ENCODE peak calls at places on chromosomes 13 and 19, in four cellular contexts. I, H, V and M are unnamed samples.

GRCh38 chr13:97141564-97142005 is 80.5 kb upstream of the MBNL2 start:
- DNase-seq in I (peak; percentile 73), V (peak; percentile 65), H (peak; percentile 23), M (peak; percentile 56)

GRCh38 chr19:49983645-49984229 is 22.8 kb upstream of the SIGLEC11 start:
- DNase-seq in I (no peak), H (peak; percentile 19), V (peak; percentile 80), M (peak; percentile 67)

GRCh38 chr13:109427148-109427547 is 359.2 kb downstream of the IRS2 start:
- DNase-seq in I (no peak), V (no peak), H (no peak), M (no peak)

GRCh38 chr13:97257800-97258799 is 36.0 kb downstream of the MBNL2 start:
- DNase-seq in H (peak; percentile 37), V (peak; percentile 79), I (peak; percentile 83), M (no peak)

GRCh38 chr13:50149932-50150331 is 134.7 kb downstream of the KCNRG start:
- DNase-seq in H (no peak), I (no peak), V (no peak), M (peak; percentile 86)

GRCh38 chr13:94550030-94550738 is 45.8 kb downstream of the TGDS start:
- DNase-seq in I (no peak), V (peak; percentile 75), H (peak; percentile 4), M (peak; percentile 39)

GRCh38 chr13:78806457-78806856 is 147.5 kb upstream of the OBI1 start:
- DNase-seq in I (no peak), H (no peak), V (peak; percentile 67), M (no peak)

GRCh38 chr19:47032171-47032811 is 12.7 kb downstream of the NPAS1 start:
- DNase-seq in I (no peak), V (peak; percentile 94), H (no peak), M (peak; percentile 70)

GRCh38 chr19:10230155-10230903 is 802 bp downstream of the S1PR2 start:
- DNase-seq in V (peak; percentile 87), H (no peak), I (peak; percentile 80), M (peak; percentile 40)

GRCh38 chr13:112205990-112206389 is 139.0 kb downstream of the SOX1 start:
- DNase-seq in H (no peak), I (no peak), V (no peak), M (no peak)

GRCh38 chr19:53849237-53849676 is 18.4 kb upstream of the MYADM start:
- DNase-seq in I (no peak), H (no peak), V (no peak), M (no peak)

GRCh38 chr13:97223711-97224461 is 1.8 kb downstream of the MBNL2 start:
- DNase-seq in V (peak; percentile 67), H (no peak), I (peak; percentile 88), M (peak; percentile 42)

GRCh38 chr13:25722893-25723292 is 328.9 kb downstream of the SHISA2 start:
- DNase-seq in V (no peak), H (no peak), I (no peak), M (no peak)

GRCh38 chr19:38691938-38692457 is 44.5 kb downstream of the ACTN4 start:
- DNase-seq in V (no peak), H (no peak), I (peak; percentile 94), M (no peak)

GRCh38 chr13:37984357-37984756 is 114.8 kb upstream of the TRPC4 start:
- DNase-seq in I (no peak), H (no peak), V (peak; percentile 91), M (no peak)

GRCh38 chr13:68697551-68697950 is 1410.1 kb upstream of the ATXN8OS start:
- DNase-seq in H (no peak), I (no peak), V (no peak), M (no peak)

GRCh38 chr13:78194904-78195639 is 276.4 kb upstream of the EDNRB start:
- DNase-seq in H (no peak), V (peak; percentile 21), I (no peak), M (no peak)

GRCh38 chr19:571127-571974 is 1.0 kb upstream of the BSG start:
- DNase-seq in H (peak; percentile 25), I (no peak), V (peak; percentile 77), M (peak; percentile 43)

GRCh38 chr13:30884543-30884942 is 21.5 kb upstream of the MEDAG start:
- DNase-seq in I (no peak), H (no peak), V (peak; percentile 42), M (no peak)

GRCh38 chr19:49624967-49625910 is 14.7 kb downstream of the RRAS start:
- DNase-seq in I (no peak), V (no peak), H (no peak), M (no peak)

GRCh38 chr13:93151277-93151676 is 75.3 kb upstream of the GPC6 start:
- DNase-seq in I (no peak), V (no peak), H (no peak), M (no peak)

GRCh38 chr13:99922631-99923404 is 48.7 kb downstream of the ZIC5 start:
- DNase-seq in I (no peak), V (no peak), H (no peak), M (peak; percentile 78)

GRCh38 chr13:44160549-44161278 is 212.9 kb upstream of the SERP2 start:
- DNase-seq in V (no peak), H (no peak), I (peak; percentile 71), M (no peak)

GRCh38 chr19:48565090-48565489 is 13.1 kb downstream of the SULT2B1 start:
- DNase-seq in I (no peak), V (no peak), H (no peak), M (no peak)

GRCh38 chr13:61777902-61778301 is 362.3 kb upstream of the PCDH20 start:
- DNase-seq in V (no peak), I (no peak), H (no peak), M (no peak)
- TF ChIP-seq POLR2AphosphoS5 in V (no peak), I (no peak), H (no peak), M (no peak)

GRCh38 chr19:15324791-15325519 is 7.4 kb downstream of the BRD4 start:
- DNase-seq in V (no peak), H (no peak), I (no peak), M (peak; percentile 63)
- H3K4me3 ChIP-seq in V (no peak overlapping the region), H (no peak overlapping the region), I (no peak overlapping the region), M (no peak overlapping the region)

GRCh38 chr19:35059799-35060091 is 18.2 kb downstream of the HPN start:
- DNase-seq in I (no peak), H (no peak), V (no peak), M (no peak)

GRCh38 chr19:35060160-35060855 is 18.8 kb downstream of the HPN start:
- DNase-seq in I (no peak), V (no peak), H (no peak), M (no peak)

GRCh38 chr19:35063940-35064818 is 22.7 kb downstream of the HPN start:
- DNase-seq in V (no peak), I (no peak), H (no peak), M (no peak)

GRCh38 chr19:35062942-35063341 is 21.4 kb downstream of the HPN start:
- DNase-seq in I (no peak), H (no peak), V (no peak), M (no peak)

GRCh38 chr19:35061583-35062373 is 20.3 kb downstream of the HPN start:
- DNase-seq in V (no peak), H (no peak), I (no peak), M (no peak)
- TF ChIP-seq POLR2AphosphoS5 in V (no peak), H (no peak), I (no peak), M (no peak)

DNA sequence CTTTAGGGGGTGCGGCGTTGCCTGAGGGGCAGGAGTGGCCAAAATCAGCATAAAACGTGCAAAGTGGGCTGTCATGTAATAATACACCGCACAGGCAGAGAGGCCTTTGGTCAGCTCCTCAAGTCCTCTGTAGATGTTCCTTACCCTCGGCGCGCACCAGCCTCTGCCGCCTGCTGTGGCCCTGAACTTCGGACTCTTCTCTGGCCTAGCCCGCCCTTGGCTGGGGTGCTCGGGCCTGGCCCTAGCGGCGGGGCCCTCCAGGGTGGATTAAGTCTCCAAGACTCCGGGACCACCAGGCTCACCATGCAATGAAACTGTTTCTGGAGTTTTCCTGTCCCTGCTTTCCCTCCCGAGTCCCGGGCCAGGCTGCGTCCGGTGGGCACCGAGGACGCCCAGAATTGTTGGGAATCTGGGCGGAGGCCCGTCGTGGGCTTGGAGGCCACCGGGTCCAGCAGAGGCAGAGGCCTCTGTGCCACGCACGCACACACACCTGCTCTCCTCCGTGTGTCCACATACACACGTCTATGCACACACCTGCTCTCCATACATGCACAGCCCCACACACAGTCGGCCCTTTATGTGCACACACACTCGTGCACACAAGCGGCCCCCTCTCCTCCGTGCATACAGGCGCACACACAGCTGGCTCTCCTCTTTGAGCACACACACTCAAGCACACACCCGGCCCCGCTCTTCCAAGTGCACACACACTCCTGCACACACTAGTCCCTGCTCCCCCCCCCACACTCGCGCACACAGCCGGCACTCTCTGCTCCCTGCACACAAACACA is 1.5 kb upstream of the TFDP1 start:
- DNase-seq in I (peak; percentile 56), V (no peak), H (no peak), M (peak; percentile 22)
- H3K4me3 ChIP-seq in I (no peak overlapping the region), V (no peak overlapping the region), H (no peak overlapping the region), M (no peak overlapping the region)